ENCODE peak calls at places on chromosome 15, in five cellular contexts. V is ovary, T is HFFc6, J is H7, D is A172. Q is an unnamed sample.

GRCh38 chr15:78418681-78419080 is 19.3 kb upstream of the IREB2 start:
- DNase-seq in D (no peak), T (no peak), J (no peak), V (no peak), Q (no peak)

GRCh38 chr15:65413760-65414144 is 9.0 kb downstream of the IGDCC4 start:
- DNase-seq in T (no peak), J (no peak), V (no peak), D (no peak), Q (no peak)

GRCh38 chr15:41577863-41578735 is 19.1 kb downstream of the TYRO3 start:
- DNase-seq in T (no peak), J (no peak), V (no peak), D (peak; percentile 41), Q (no peak)

GRCh38 chr15:100663066-100663465 is 60.7 kb downstream of the ASB7 start:
- DNase-seq in V (no peak), D (peak; percentile 17), T (no peak), J (peak; percentile 86), Q (no peak)

GRCh38 chr15:41791970-41792637 is 17.8 kb downstream of the MAPKBP1 start:
- DNase-seq in J (no peak), T (no peak), D (no peak), V (no peak), Q (no peak)

GRCh38 chr15:91099616-91100560 is at the start of gene SV2B:
- DNase-seq in T (no peak), D (no peak), V (no peak), J (peak; percentile 84), Q (no peak)

GRCh38 chr15:69600556-69601085 is 148.0 kb downstream of the RPLP1 start:
- DNase-seq in J (no peak), D (no peak), V (no peak), T (no peak), Q (no peak)

GRCh38 chr15:73239564-73240208 is 129.1 kb downstream of the HCN4 start:
- DNase-seq in V (no peak), T (no peak), D (peak; percentile 3), J (no peak), Q (no peak)

GRCh38 chr15:62090988-62091387 is 24.2 kb downstream of the C2CD4A start:
- DNase-seq in T (no peak), D (no peak), V (no peak), J (no peak), Q (no peak)

Q was measured in NCI-H226.